ENCODE peak calls at places on chromosomes 11 and 22, in five cellular contexts. L is tibial nerve, U is progenitor cell of endocrine pancreas, O is bronchial epithelial cell, T is HCT116. X is an unnamed sample.

GRCh38 chr11:12502950-12503579 is 125.7 kb downstream of the PARVA start:
- DNase-seq in O (no peak), L (no peak), U (no peak), T (no peak), X (no peak)

GRCh38 chr11:128859563-128860441 is 7.3 kb downstream of the KCNJ1 start:
- DNase-seq in L (peak; percentile 51), U (peak; percentile 75), T (peak; percentile 68), O (peak; percentile 52), X (no peak)

GRCh38 chr11:70421123-70421522 is 22.8 kb downstream of the CTTN start:
- DNase-seq in T (no peak), L (no peak), O (no peak), U (no peak), X (no peak)

GRCh38 chr22:38901111-38901641 is 29.2 kb upstream of the CBX6 start:
- DNase-seq in T (no peak), O (no peak), U (no peak), L (no peak), X (no peak)

GRCh38 chr11:8229299-8230177 is 34.1 kb downstream of the LMO1 start:
- DNase-seq in T (no peak), L (no peak), O (peak; percentile 78), U (no peak), X (no peak)

GRCh38 chr22:45493286-45493771 is 9.4 kb upstream of the FBLN1 start:
- DNase-seq in O (no peak), T (no peak), L (no peak), U (no peak), X (no peak)

GRCh38 chr11:35714882-35715612 is 52.5 kb downstream of the TRIM44 start:
- DNase-seq in O (peak; percentile 5), U (no peak), L (no peak), T (no peak), X (no peak)

GRCh38 chr11:124285610-124286344 is 28.0 kb downstream of the OR8D1 start:
- DNase-seq in T (no peak), L (no peak), U (no peak), O (peak; percentile 15), X (no peak)

GRCh38 chr11:120307476-120307875 is 17.6 kb upstream of the TLCD5 start:
- DNase-seq in U (no peak), O (no peak), L (no peak), T (no peak), X (no peak)

GRCh38 chr11:24155792-24156191 is 341.1 kb upstream of the LUZP2 start:
- DNase-seq in U (no peak), L (no peak), O (no peak), T (no peak), X (no peak)

GRCh38 chr22:36760716-36761115 is 15.2 kb downstream of the IFT27 start:
- DNase-seq in L (no peak), T (no peak), U (no peak), O (no peak), X (no peak)

GRCh38 chr11:94958118-94958517 is 15.2 kb downstream of the CWC15 start:
- DNase-seq in L (no peak), U (no peak), T (no peak), O (peak; percentile 26), X (no peak)

GRCh38 chr22:37823134-37823985 is at the start of gene GALR3:
- DNase-seq in L (no peak), O (no peak), T (no peak), U (no peak), X (no peak)

GRCh38 chr11:68279676-68280075 is 7.9 kb upstream of the C11orf24 start:
- DNase-seq in L (no peak), U (no peak), O (peak; percentile 33), T (no peak), X (no peak)

GRCh38 chr22:42630901-42631602 is 9.3 kb downstream of the ATP5MGL start:
- DNase-seq in T (no peak), L (no peak), U (no peak), O (no peak), X (no peak)

GRCh38 chr11:69397732-69398131 is 83.7 kb upstream of the LINC01488 start:
- DNase-seq in T (no peak), L (no peak), U (no peak), O (no peak), X (no peak)

GRCh38 chr22:44597616-44598015 is 99.6 kb upstream of the RTL6 start:
- DNase-seq in O (no peak), T (no peak), L (no peak), U (no peak), X (no peak)

GRCh38 chr11:31641477-31642062 is 132.0 kb downstream of the ELP4 start:
- DNase-seq in L (no peak), O (peak; percentile 48), U (peak; percentile 19), T (peak; percentile 39), X (no peak)

GRCh38 chr11:15918212-15918611 is 438.1 kb downstream of the SOX6 start:
- DNase-seq in L (no peak), U (no peak), O (no peak), T (no peak), X (no peak)

GRCh38 chr11:299081-299891 is at the start of gene IFITM5:
- DNase-seq in U (no peak), O (no peak), L (no peak), T (no peak), X (no peak)

GRCh38 chr11:28799316-28799715 is 691.1 kb downstream of the METTL15 start:
- DNase-seq in O (peak; percentile 59), L (no peak), T (no peak), U (no peak), X (no peak)

DNA sequence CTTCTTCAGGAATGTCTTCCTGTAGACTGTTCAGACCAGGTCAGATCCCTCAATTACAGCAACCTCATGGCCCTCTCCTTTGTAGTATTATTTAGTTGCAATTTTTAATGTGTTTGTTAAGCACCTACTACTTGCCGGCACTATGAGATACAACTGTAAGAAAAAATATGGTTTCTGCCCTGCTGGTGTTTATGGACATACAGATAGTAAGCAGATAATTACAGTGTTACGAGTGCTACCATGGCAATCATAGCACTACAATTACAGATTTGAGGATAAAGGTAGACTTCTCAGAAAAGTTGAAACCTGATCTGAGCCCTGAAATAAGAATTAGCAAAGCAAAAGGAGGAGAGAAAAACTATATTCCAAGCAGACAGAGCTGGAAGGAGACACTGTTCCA is 2.8 kb downstream of the LRRC51 start:
- DNase-seq in U (no peak), O (no peak), L (no peak), T (no peak), X (no peak)
- TF ChIP-seq CTCF in U (no peak), O (no peak), L (no peak), T (no peak), X (no peak)

GRCh38 chr11:22208151-22208858 is 15.4 kb downstream of the ANO5 start:
- DNase-seq in L (no peak), O (no peak), U (no peak), T (no peak), X (no peak)
- TF ChIP-seq CTCF in L (no peak), O (no peak), U (no peak), T (no peak), X (no peak)

DNA sequence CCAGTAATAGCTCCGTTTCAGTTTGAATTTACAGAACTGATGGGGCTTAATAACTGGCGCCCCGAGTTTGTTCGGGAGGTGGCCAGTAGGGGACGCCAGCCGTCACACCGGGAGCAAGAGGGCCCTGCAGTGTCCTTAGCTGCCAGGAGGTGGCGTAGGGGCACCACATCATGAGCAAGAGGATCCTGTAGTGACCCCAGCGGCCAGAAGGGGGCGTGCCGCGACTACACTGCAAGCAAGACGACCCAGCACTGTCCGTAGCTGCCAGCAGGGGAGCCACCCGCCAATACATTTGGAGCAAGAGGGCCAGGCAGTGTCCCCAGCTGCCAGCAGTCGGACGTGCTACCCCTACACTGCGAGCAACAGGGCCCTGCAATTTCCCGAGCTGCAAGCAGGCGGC is 663.7 kb upstream of the B3GAT1 start:
- DNase-seq in L (peak; percentile 57), T (peak; percentile 71), U (no peak), O (peak; percentile 9), X (no peak)
- TF ChIP-seq CTCF in L (peak; percentile 31), T (peak; percentile 99), U (peak; percentile 43), O (peak; percentile 41), X (peak; percentile 35)

GRCh38 chr22:23278883-23279675 is 98.8 kb downstream of the BCR start:
- DNase-seq in O (peak; percentile 98), T (no peak), U (no peak), L (no peak), X (no peak)
- TF ChIP-seq CTCF in O (no peak), T (no peak), U (no peak), L (no peak), X (no peak)

GRCh38 chr11:61510178-61510979 is 1.8 kb downstream of the LRRC10B start:
- DNase-seq in T (no peak), O (no peak), L (no peak), U (no peak), X (no peak)

GRCh38 chr11:61510980-61511373 is 2.4 kb downstream of the LRRC10B start:
- DNase-seq in T (no peak), O (no peak), U (no peak), L (no peak), X (no peak)

GRCh38 chr11:61511383-61511782 is 2.8 kb downstream of the LRRC10B start:
- DNase-seq in O (no peak), T (no peak), U (no peak), L (no peak), X (no peak)

GRCh38 chr11:61507962-61508824 is at the start of gene LRRC10B:
- DNase-seq in T (peak; percentile 52), O (no peak), U (peak; percentile 45), L (no peak), X (peak; percentile 89)

DNA sequence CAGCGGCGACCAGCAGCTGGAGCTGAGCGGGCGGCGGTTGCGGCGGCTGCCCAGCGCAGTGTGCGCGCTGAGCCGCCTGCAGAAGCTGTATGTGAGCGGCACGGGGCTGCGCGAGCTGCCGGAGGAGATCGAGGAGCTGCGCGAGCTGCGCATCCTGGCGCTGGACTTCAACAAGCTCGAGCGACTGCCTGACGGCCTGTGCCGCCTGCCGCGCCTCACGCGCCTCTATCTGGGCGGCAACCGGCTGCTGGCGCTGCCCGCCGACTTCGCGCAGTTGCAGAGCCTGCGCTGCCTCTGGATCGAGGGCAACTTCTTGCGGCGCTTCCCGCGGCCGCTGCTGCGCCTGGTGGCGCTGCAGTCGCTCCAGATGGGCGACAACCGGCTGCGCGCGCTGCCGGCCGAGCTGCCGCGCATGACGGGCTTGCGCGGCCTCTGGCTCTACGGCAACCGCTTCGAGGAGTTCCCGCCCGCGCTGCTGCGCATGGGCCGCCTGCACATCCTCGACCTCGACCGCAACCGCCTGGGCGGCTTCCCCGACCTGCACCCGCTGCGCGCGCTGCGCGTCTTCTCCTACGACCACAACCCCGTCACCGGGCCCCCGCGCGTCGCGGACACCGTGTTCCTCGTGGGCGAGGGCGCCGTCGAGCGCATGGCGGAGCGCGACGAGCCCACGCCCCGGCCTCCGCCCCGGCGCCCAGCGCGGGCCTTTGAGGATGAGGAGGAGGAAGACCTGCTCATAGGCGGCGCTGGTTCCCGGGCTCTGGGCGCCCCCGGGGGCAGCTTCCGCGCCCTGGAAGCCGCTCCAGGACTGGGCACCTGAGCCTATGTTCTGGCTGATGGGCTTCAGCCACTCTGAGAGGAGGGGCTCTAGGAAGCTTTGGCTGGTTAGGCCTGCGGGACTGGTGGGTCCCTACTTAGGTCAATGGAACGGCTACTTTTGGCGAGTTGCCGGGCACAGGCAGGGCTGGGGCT is 795 bp downstream of the LRRC10B start:
- DNase-seq in U (peak; percentile 66), O (peak; percentile 72), T (peak; percentile 37), L (no peak), X (no peak)
- TF ChIP-seq CTCF in U (peak; percentile 77), O (peak; percentile 80), T (no peak), L (peak; percentile 21), X (peak; percentile 35)

DNA sequence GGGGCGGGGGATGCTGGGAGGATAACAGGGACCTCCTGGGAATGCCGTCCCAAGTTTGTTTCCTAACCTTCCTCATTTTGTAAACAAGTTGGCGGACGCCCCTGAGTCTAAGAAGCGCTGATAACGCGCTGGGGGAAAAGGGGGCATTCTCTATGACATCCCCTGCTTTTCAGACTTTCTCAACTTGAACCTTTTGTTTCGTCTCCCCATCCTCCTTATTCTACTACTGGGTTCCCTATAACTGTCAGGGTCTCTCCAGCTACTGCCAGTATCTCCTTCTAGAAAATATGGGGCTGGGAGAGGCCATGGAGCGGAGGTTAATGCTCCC is 654 bp downstream of the TMEM86A start:
- DNase-seq in O (no peak), T (no peak), L (no peak), U (no peak), X (no peak)
- TF ChIP-seq CTCF in O (no peak), T (no peak), L (no peak), U (no peak), X (no peak)

X was measured in D721Med.